ENCODE peak calls at places on chromosomes 4 and X, in five cellular contexts. H is dorsolateral prefrontal cortex, T is sigmoid colon, X is HFFc6, G is testis. E is an unnamed sample.

GRCh38 chr4:103099691-103100392 is at the start of gene BDH2:
- DNase-seq in H (no peak), X (peak), G (peak), T (peak), E (peak)

GRCh38 chrX:9628779-9629493 is 136.7 kb downstream of the GPR143 start:
- DNase-seq in G (no peak), X (no peak), H (no peak), T (no peak), E (peak)

GRCh38 chr4:106893903-106894302 is 142.2 kb downstream of the DKK2 start:
- DNase-seq in G (no peak), H (no peak), X (no peak), T (peak), E (no peak)

GRCh38 chrX:133337250-133337649 is 78.0 kb downstream of the GPC4 start:
- DNase-seq in X (no peak), G (peak), H (no peak), T (no peak), E (peak)

GRCh38 chrX:9610774-9611392 is 146.0 kb downstream of the TBL1X start:
- DNase-seq in H (no peak), G (no peak), T (no peak), X (no peak), E (no peak)

GRCh38 chrX:16638533-16638932 is 11.4 kb upstream of the S100G start:
- DNase-seq in H (no peak), G (no peak), X (no peak), T (no peak), E (no peak)

GRCh38 chrX:17120816-17121215 is 174.4 kb downstream of the REPS2 start:
- DNase-seq in G (no peak), H (no peak), X (no peak), T (no peak), E (no peak)

GRCh38 chr4:5030152-5030668 is 11.0 kb upstream of the CYTL1 start:
- DNase-seq in T (no peak), X (no peak), G (no peak), H (no peak), E (no peak)

GRCh38 chr4:106409901-106410889 is 41.6 kb upstream of the GIMD1 start:
- DNase-seq in T (no peak), H (no peak), X (peak), G (no peak), E (no peak)

GRCh38 chr4:657338-658030 is 16.6 kb downstream of the ATP5ME start:
- DNase-seq in H (no peak), G (no peak), X (no peak), T (peak), E (no peak)

GRCh38 chr4:98653006-98653405 is 5.4 kb downstream of the TSPAN5 start:
- DNase-seq in T (no peak), H (no peak), X (peak), G (no peak), E (no peak)

GRCh38 chrX:142095816-142096215 is 109.3 kb downstream of the MAGEC2 start:
- DNase-seq in X (no peak), T (no peak), G (no peak), H (no peak), E (no peak)

GRCh38 chr4:38069271-38069760 is 109.1 kb downstream of the PTTG2 start:
- DNase-seq in X (peak), H (no peak), G (no peak), T (no peak), E (no peak)

GRCh38 chr4:68575081-68575480 is 1.0 kb downstream of the UGT2B17 start:
- DNase-seq in H (no peak), X (no peak), G (no peak), T (no peak), E (no peak)

GRCh38 chr4:178185517-178185916 is 743.3 kb upstream of the AGA start:
- DNase-seq in H (no peak), T (no peak), X (no peak), G (no peak), E (no peak)

GRCh38 chr4:673349-674091 is 556 bp downstream of the ATP5ME start:
- DNase-seq in H (no peak), X (no peak), G (peak), T (no peak), E (no peak)

GRCh38 chrX:136710324-136710951 is 62.5 kb downstream of the CD40LG start:
- DNase-seq in G (no peak), T (no peak), X (no peak), H (no peak), E (no peak)

GRCh38 chrX:136712631-136713030 is 64.7 kb downstream of the CD40LG start:
- DNase-seq in T (no peak), H (no peak), X (no peak), G (no peak), E (no peak)

GRCh38 chrX:136711147-136711546 is 63.2 kb downstream of the CD40LG start:
- DNase-seq in X (peak), H (no peak), T (peak), G (peak), E (peak)

DNA sequence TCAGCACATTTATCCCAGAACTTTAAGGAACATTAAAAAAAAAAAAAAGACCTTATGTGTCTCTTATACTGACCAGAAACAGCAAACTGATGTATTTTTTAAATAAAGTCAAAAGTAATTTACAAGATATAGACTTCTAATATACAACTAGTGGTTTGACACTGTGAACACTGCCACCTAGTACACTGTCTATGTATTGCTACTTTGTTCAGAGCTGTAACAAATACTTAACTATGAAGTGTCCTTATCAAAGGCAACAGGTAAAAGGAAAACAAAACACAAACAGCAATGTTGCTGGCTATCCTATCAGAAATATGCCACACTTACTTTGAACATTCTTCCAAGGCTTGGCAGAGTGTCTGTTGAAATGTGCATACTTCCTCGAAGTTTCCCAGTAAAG is 60.4 kb downstream of the CD40LG start:
- DNase-seq in H (no peak), T (no peak), X (no peak), G (no peak), E (no peak)
- TF ChIP-seq CTCF in H (peak), T (no peak), X (peak), G (no peak), E (peak)

GRCh38 chr4:17124767-17125166 is 226.3 kb upstream of the LDB2 start:
- DNase-seq in X (no peak), T (no peak), H (no peak), G (no peak), E (no peak)
- TF ChIP-seq CTCF in X (peak), T (no peak), H (no peak), G (no peak), E (no peak)

GRCh38 chr4:140426610-140427103 is 791 bp downstream of the CLGN start:
- DNase-seq in X (no peak), G (peak), H (no peak), T (no peak), E (no peak)
- TF ChIP-seq CTCF in X (no peak), G (no peak), H (no peak), T (no peak), E (peak)

GRCh38 chr4:73974352-73974751 is 7.5 kb downstream of the PF4 start:
- DNase-seq in X (no peak), G (no peak), T (no peak), H (no peak), E (no peak)

GRCh38 chr4:73978886-73979285 is 2.9 kb downstream of the PF4 start:
- DNase-seq in X (peak), G (no peak), H (no peak), T (no peak), E (no peak)

GRCh38 chr4:73976716-73977115 is 5.1 kb downstream of the PF4 start:
- DNase-seq in X (no peak), H (no peak), G (no peak), T (no peak), E (no peak)

GRCh38 chr4:73979407-73979806 is 2.4 kb downstream of the PF4 start:
- DNase-seq in H (no peak), T (no peak), G (no peak), X (no peak), E (no peak)

DNA sequence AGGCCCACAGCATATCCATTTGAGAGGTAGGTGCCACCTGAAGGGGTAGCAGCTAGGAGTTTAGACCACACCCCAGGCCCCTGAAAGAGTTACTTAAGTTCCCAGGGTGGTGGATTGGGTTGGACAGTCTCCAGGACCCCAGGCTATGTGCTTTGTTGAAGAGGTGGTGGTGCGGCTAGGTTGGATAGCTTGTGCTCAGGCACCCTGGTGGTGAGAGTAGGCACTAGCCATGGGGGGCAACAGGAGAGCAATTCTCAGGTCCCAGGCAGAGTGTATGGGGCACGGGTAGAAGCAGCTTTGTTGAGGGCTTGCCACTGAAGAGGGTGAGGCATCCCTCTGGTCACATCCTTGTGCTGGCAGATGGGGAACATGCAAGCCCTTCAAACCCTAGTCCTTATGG is 5.6 kb downstream of the PF4 start:
- DNase-seq in X (no peak), G (no peak), T (no peak), H (no peak), E (no peak)
- TF ChIP-seq CTCF in X (peak), G (no peak), T (no peak), H (no peak), E (no peak)

GRCh38 chr4:15376594-15376993 is 51.2 kb upstream of the C1QTNF7 start:
- DNase-seq in X (peak), H (no peak), T (no peak), G (no peak), E (no peak)

GRCh38 chr4:15376145-15376544 is 51.7 kb upstream of the C1QTNF7 start:
- DNase-seq in X (no peak), H (no peak), T (no peak), G (no peak), E (no peak)

GRCh38 chr4:15375707-15376106 is 52.1 kb upstream of the C1QTNF7 start:
- DNase-seq in H (no peak), T (no peak), G (no peak), X (no peak), E (no peak)

GRCh38 chr4:15378493-15378892 is 49.3 kb upstream of the C1QTNF7 start:
- DNase-seq in T (no peak), G (no peak), X (no peak), H (no peak), E (no peak)

DNA sequence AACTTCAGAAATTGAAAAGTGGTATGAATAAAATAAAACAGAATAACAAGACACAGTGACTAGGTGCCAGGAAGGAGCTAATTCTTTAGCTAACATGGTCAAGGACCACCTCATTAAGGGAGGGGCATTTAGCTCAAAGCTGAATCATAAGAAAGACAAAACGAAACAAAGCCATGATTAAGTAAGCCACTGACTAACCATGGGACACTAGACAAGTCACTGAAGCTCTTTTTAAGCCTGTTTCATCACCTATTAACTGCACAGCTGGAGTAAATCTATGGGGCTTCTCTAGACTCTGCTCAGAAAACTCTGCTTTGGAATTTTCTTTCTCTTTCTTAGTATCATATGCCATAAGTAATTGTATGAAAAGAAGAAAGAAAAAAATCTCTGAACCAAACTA is 49.8 kb upstream of the C1QTNF7 start:
- DNase-seq in G (no peak), T (no peak), X (no peak), H (no peak), E (no peak)
- TF ChIP-seq CTCF in G (no peak), T (no peak), X (no peak), H (no peak), E (no peak)

DNA sequence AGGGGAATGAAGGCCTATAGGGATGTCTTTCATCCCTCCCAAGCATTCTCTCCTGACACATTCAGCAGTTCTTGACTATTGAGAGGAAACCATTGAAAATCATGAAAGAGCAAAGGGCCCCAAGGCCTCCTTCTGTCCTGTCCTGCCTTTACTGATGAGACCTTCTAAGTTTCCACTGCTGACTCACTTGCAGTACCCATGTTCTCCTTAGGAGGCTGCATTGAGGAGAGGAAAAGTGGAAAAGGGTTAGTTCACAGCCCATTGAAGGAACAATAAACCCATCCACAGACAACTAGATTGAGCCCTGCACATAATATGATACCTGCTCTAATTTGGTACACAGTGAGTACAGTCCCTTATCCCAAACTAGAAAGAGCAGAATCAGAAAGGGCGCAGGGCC is 115.1 kb upstream of the PNPLA4 start:
- DNase-seq in T (no peak), X (no peak), H (no peak), G (no peak), E (no peak)
- TF ChIP-seq CTCF in T (no peak), X (no peak), H (no peak), G (no peak), E (no peak)

GRCh38 chr4:53653484-53654053 is 62.3 kb upstream of the LNX1 start:
- DNase-seq in G (peak), H (no peak), T (no peak), X (peak), E (peak)
- TF ChIP-seq CTCF in G (no peak), H (no peak), T (no peak), X (peak), E (peak)

DNA sequence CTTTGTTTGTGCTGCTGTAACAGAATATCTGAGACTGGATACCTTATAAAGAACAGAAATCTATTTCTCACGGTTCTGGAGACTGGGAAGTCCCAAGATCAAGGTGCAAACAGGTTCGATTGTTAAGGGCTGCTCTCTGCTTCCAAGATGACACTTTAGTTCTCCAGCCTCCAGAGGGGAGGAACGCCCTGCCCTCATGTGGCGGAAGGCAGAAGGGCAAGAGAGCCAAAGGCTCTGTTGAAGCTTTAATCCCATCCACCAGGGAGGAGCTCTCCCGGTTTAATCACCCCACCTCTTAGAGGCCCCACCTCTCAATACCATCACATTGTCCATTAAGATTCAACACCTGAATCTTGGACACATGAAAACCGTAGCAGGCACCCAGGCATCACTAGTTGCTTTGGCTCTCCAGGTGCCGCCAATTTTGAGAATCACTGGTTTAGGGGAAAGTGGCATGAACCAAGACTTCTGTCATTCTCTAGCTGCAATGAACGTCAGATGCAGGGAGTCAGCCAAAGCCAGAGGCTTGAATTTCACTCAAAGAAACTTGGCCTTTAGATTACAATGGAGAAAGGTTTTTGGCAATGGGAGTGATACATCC is 15.6 kb downstream of the FHL1 start:
- DNase-seq in G (peak), X (peak), H (no peak), T (peak), E (no peak)
- TF ChIP-seq CTCF in G (no peak), X (peak), H (peak), T (peak), E (peak)

GRCh38 chr4:138367942-138368341 is 125.8 kb upstream of the SLC7A11 start:
- DNase-seq in T (no peak), H (no peak), G (no peak), X (no peak), E (peak)
- TF ChIP-seq CTCF in T (no peak), H (no peak), G (no peak), X (no peak), E (no peak)

GRCh38 chrX:14529288-14529989 is at the start of gene GLRA2:
- DNase-seq in X (peak), H (no peak), G (peak), T (peak), E (no peak)

GRCh38 chrX:14533867-14534266 is 4.5 kb downstream of the GLRA2 start:
- DNase-seq in T (no peak), X (no peak), G (no peak), H (no peak), E (no peak)

DNA sequence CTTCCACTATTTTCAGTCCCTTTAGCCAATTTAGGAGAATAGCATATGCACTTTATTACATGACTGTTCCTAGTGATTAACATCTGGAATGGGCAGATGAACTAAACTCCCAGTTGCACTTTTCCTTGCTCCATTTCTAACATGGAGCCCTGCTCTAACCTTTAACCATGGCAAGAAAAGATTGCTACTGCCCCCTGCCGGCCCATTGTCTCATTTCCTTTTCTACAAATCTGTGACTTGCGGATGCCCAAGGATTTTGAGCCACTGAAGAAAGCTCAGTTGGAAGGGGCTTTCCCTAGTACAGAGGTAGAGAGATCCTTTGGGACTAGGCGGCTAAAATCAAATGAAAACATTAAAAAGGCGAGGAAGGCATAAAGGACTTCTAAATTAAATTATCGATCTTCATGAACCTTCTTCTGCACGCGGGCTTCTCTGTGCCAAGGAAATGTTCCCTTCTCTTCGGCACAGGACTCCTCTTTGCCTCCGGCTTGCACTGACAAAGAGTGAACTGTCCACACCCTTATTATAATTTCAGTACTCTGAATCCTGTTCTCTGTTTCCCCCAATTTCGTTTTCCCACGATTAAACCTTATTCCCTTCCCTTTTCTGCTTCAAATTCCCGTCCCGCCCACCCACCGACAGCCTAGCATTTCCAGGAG is 578 bp upstream of the GLRA2 start:
- DNase-seq in G (peak), T (peak), X (peak), H (peak), E (peak)
- TF ChIP-seq CTCF in G (peak), T (peak), X (peak), H (peak), E (peak)

E was measured in LNCaP clone FGC.